ENCODE peak calls at places on chromosomes 6 and 20, in seven cellular contexts. One of them, this sample, is unnamed.
A peak's percentile ranks its signal among the peaks of the same experiment; 100 is the strongest.

GRCh38 chr20:46371656-46372055 is 34.8 kb downstream of the ELMO2 start:
- DNase-seq in astrocyte: no peak
- DNase-seq in mammary epithelial cell: no peak
- DNase-seq in heart right ventricle: no peak
- DNase-seq in lower lobe of right lung: no peak
- DNase-seq in BJ: no peak
- DNase-seq in mesendoderm: no peak
- DNase-seq in this sample: no peak

GRCh38 chr20:17036546-17036945 is 190.3 kb upstream of the PCSK2 start:
- DNase-seq in astrocyte: peak; percentile 38
- DNase-seq in mammary epithelial cell: no peak
- DNase-seq in heart right ventricle: no peak
- DNase-seq in lower lobe of right lung: no peak
- DNase-seq in BJ: peak; percentile 9
- DNase-seq in mesendoderm: no peak
- DNase-seq in this sample: no peak

GRCh38 chr6:77763124-77763523 is 110.3 kb downstream of the MEI4 start:
- DNase-seq in astrocyte: no peak
- DNase-seq in mammary epithelial cell: no peak
- DNase-seq in heart right ventricle: no peak
- DNase-seq in lower lobe of right lung: no peak
- DNase-seq in BJ: no peak
- DNase-seq in mesendoderm: no peak
- DNase-seq in this sample: no peak

GRCh38 chr20:1122388-1123315 is 4.2 kb downstream of the PSMF1 start:
- DNase-seq in astrocyte: peak; percentile 11
- DNase-seq in mammary epithelial cell: no peak
- DNase-seq in heart right ventricle: peak; percentile 50
- DNase-seq in lower lobe of right lung: peak; percentile 63
- DNase-seq in BJ: peak; percentile 14
- DNase-seq in mesendoderm: no peak
- DNase-seq in this sample: peak; percentile 71

GRCh38 chr20:46402236-46402886 is 4.1 kb downstream of the ELMO2 start:
- DNase-seq in astrocyte: peak; percentile 61
- DNase-seq in mammary epithelial cell: no peak
- DNase-seq in heart right ventricle: no peak
- DNase-seq in lower lobe of right lung: no peak
- DNase-seq in BJ: no peak
- DNase-seq in mesendoderm: no peak
- DNase-seq in this sample: peak; percentile 36

GRCh38 chr6:23222724-23223123 is 653.4 kb downstream of the HDGFL1 start:
- DNase-seq in astrocyte: no peak
- DNase-seq in mammary epithelial cell: no peak
- DNase-seq in heart right ventricle: no peak
- DNase-seq in lower lobe of right lung: no peak
- DNase-seq in BJ: no peak
- DNase-seq in mesendoderm: no peak
- DNase-seq in this sample: no peak

GRCh38 chr6:33112148-33112547 is 36.4 kb downstream of the HLA-DPB1 start:
- DNase-seq in astrocyte: peak; percentile 37
- DNase-seq in mammary epithelial cell: peak; percentile 36
- DNase-seq in heart right ventricle: peak; percentile 45
- DNase-seq in lower lobe of right lung: no peak
- DNase-seq in BJ: peak; percentile 9
- DNase-seq in mesendoderm: peak; percentile 26
- DNase-seq in this sample: peak; percentile 69

GRCh38 chr20:19897891-19898290 is 119.3 kb upstream of the NAA20 start:
- DNase-seq in astrocyte: no peak
- DNase-seq in mammary epithelial cell: no peak
- DNase-seq in heart right ventricle: no peak
- DNase-seq in lower lobe of right lung: no peak
- DNase-seq in BJ: no peak
- DNase-seq in mesendoderm: no peak
- DNase-seq in this sample: no peak

GRCh38 chr6:125307964-125308615 is 6.3 kb upstream of the HDDC2 start:
- DNase-seq in astrocyte: no peak
- DNase-seq in mammary epithelial cell: no peak
- DNase-seq in heart right ventricle: no peak
- DNase-seq in lower lobe of right lung: no peak
- DNase-seq in BJ: no peak
- DNase-seq in mesendoderm: no peak
- DNase-seq in this sample: no peak

GRCh38 chr6:15561447-15562199 is 101.2 kb downstream of the DTNBP1 start:
- DNase-seq in astrocyte: no peak
- DNase-seq in mammary epithelial cell: no peak
- DNase-seq in heart right ventricle: no peak
- DNase-seq in lower lobe of right lung: no peak
- DNase-seq in BJ: no peak
- DNase-seq in mesendoderm: no peak
- DNase-seq in this sample: no peak

GRCh38 chr6:125009578-125009977 is 47.3 kb downstream of the RNF217 start:
- DNase-seq in astrocyte: peak; percentile 55
- DNase-seq in mammary epithelial cell: no peak
- DNase-seq in heart right ventricle: no peak
- DNase-seq in lower lobe of right lung: no peak
- DNase-seq in BJ: no peak
- DNase-seq in mesendoderm: no peak
- DNase-seq in this sample: peak; percentile 70

GRCh38 chr6:113381957-113382356 is 475.2 kb upstream of the MARCKS start:
- DNase-seq in astrocyte: peak; percentile 79
- DNase-seq in mammary epithelial cell: no peak
- DNase-seq in heart right ventricle: peak; percentile 18
- DNase-seq in lower lobe of right lung: no peak
- DNase-seq in BJ: no peak
- DNase-seq in mesendoderm: no peak
- DNase-seq in this sample: peak; percentile 47

GRCh38 chr6:23316131-23316530 is 746.8 kb downstream of the HDGFL1 start:
- DNase-seq in astrocyte: no peak
- DNase-seq in mammary epithelial cell: no peak
- DNase-seq in heart right ventricle: no peak
- DNase-seq in lower lobe of right lung: no peak
- DNase-seq in BJ: no peak
- DNase-seq in mesendoderm: no peak
- DNase-seq in this sample: no peak

GRCh38 chr6:129667621-129668020 is 42.4 kb downstream of the ARHGAP18 start:
- DNase-seq in astrocyte: peak; percentile 54
- DNase-seq in mammary epithelial cell: peak; percentile 57
- DNase-seq in heart right ventricle: no peak
- DNase-seq in lower lobe of right lung: no peak
- DNase-seq in BJ: no peak
- DNase-seq in mesendoderm: no peak
- DNase-seq in this sample: peak; percentile 83

GRCh38 chr6:3915076-3915791 is 66.1 kb downstream of the FAM50B start:
- DNase-seq in astrocyte: no peak
- DNase-seq in mammary epithelial cell: no peak
- DNase-seq in heart right ventricle: no peak
- DNase-seq in lower lobe of right lung: no peak
- DNase-seq in BJ: no peak
- DNase-seq in mesendoderm: no peak
- DNase-seq in this sample: no peak

GRCh38 chr20:60340232-60340631 is 382.0 kb downstream of the CDH26 start:
- DNase-seq in astrocyte: no peak
- DNase-seq in mammary epithelial cell: no peak
- DNase-seq in heart right ventricle: no peak
- DNase-seq in lower lobe of right lung: no peak
- DNase-seq in BJ: no peak
- DNase-seq in mesendoderm: no peak
- DNase-seq in this sample: no peak

GRCh38 chr20:50320910-50321796 is 130.5 kb downstream of the CEBPB start:
- DNase-seq in astrocyte: peak; percentile 96
- DNase-seq in mammary epithelial cell: peak; percentile 99
- DNase-seq in heart right ventricle: peak; percentile 73
- DNase-seq in lower lobe of right lung: peak; percentile 93
- DNase-seq in BJ: peak; percentile 83
- DNase-seq in mesendoderm: peak; percentile 94
- DNase-seq in this sample: peak; percentile 94

GRCh38 chr6:39362487-39362865 is 40.0 kb upstream of the KCNK16 start:
- DNase-seq in astrocyte: no peak
- DNase-seq in mammary epithelial cell: no peak
- DNase-seq in heart right ventricle: no peak
- DNase-seq in lower lobe of right lung: no peak
- DNase-seq in BJ: no peak
- DNase-seq in mesendoderm: peak; percentile 85
- DNase-seq in this sample: no peak

GRCh38 chr20:56207656-56208055 is 40.9 kb upstream of the MC3R start:
- DNase-seq in astrocyte: no peak
- DNase-seq in mammary epithelial cell: no peak
- DNase-seq in heart right ventricle: no peak
- DNase-seq in lower lobe of right lung: no peak
- DNase-seq in BJ: no peak
- DNase-seq in mesendoderm: peak; percentile 13
- DNase-seq in this sample: no peak

GRCh38 chr6:81263531-81264168 is 488.8 kb downstream of the TENT5A start:
- DNase-seq in astrocyte: no peak
- DNase-seq in mammary epithelial cell: no peak
- DNase-seq in heart right ventricle: no peak
- DNase-seq in lower lobe of right lung: no peak
- DNase-seq in BJ: no peak
- DNase-seq in mesendoderm: no peak
- DNase-seq in this sample: no peak

GRCh38 chr6:23728707-23729106 is 397.3 kb upstream of the NRSN1 start:
- DNase-seq in astrocyte: no peak
- DNase-seq in mammary epithelial cell: no peak
- DNase-seq in heart right ventricle: no peak
- DNase-seq in lower lobe of right lung: no peak
- DNase-seq in BJ: no peak
- DNase-seq in mesendoderm: peak; percentile 68
- DNase-seq in this sample: peak; percentile 58

GRCh38 chr6:162181741-162182401 is 545.7 kb downstream of the PRKN start:
- DNase-seq in astrocyte: peak; percentile 52
- DNase-seq in mammary epithelial cell: no peak
- DNase-seq in heart right ventricle: no peak
- DNase-seq in lower lobe of right lung: no peak
- DNase-seq in BJ: no peak
- DNase-seq in mesendoderm: no peak
- DNase-seq in this sample: no peak

GRCh38 chr6:2876210-2877056 is 26.7 kb downstream of the SERPINB9 start:
- DNase-seq in astrocyte: peak; percentile 89
- DNase-seq in mammary epithelial cell: peak; percentile 90
- DNase-seq in heart right ventricle: peak; percentile 76
- DNase-seq in lower lobe of right lung: peak; percentile 79
- DNase-seq in BJ: peak; percentile 49
- DNase-seq in mesendoderm: peak; percentile 91
- DNase-seq in this sample: peak; percentile 86

GRCh38 chr20:46270977-46271744 is 37.1 kb downstream of the CDH22 start:
- DNase-seq in astrocyte: no peak
- DNase-seq in mammary epithelial cell: no peak
- DNase-seq in heart right ventricle: no peak
- DNase-seq in lower lobe of right lung: no peak
- DNase-seq in BJ: no peak
- DNase-seq in mesendoderm: no peak
- DNase-seq in this sample: no peak

GRCh38 chr6:90729057-90729456 is 142.2 kb upstream of the MAP3K7 start:
- DNase-seq in astrocyte: no peak
- DNase-seq in mammary epithelial cell: peak; percentile 14
- DNase-seq in heart right ventricle: no peak
- DNase-seq in lower lobe of right lung: no peak
- DNase-seq in BJ: no peak
- DNase-seq in mesendoderm: no peak
- DNase-seq in this sample: no peak

GRCh38 chr6:93177451-93177850 is 241.9 kb downstream of the EPHA7 start:
- DNase-seq in astrocyte: no peak
- DNase-seq in mammary epithelial cell: no peak
- DNase-seq in heart right ventricle: no peak
- DNase-seq in lower lobe of right lung: no peak
- DNase-seq in BJ: no peak
- DNase-seq in mesendoderm: no peak
- DNase-seq in this sample: no peak
- H3K4me3 ChIP-seq in astrocyte: no peak overlapping the region
- H3K4me3 ChIP-seq in mammary epithelial cell: no peak overlapping the region
- H3K4me3 ChIP-seq in heart right ventricle: no peak overlapping the region
- H3K4me3 ChIP-seq in lower lobe of right lung: no peak overlapping the region
- H3K4me3 ChIP-seq in BJ: no peak overlapping the region
- H3K4me3 ChIP-seq in mesendoderm: no peak overlapping the region
- H3K4me3 ChIP-seq in this sample: no peak overlapping the region

DNA sequence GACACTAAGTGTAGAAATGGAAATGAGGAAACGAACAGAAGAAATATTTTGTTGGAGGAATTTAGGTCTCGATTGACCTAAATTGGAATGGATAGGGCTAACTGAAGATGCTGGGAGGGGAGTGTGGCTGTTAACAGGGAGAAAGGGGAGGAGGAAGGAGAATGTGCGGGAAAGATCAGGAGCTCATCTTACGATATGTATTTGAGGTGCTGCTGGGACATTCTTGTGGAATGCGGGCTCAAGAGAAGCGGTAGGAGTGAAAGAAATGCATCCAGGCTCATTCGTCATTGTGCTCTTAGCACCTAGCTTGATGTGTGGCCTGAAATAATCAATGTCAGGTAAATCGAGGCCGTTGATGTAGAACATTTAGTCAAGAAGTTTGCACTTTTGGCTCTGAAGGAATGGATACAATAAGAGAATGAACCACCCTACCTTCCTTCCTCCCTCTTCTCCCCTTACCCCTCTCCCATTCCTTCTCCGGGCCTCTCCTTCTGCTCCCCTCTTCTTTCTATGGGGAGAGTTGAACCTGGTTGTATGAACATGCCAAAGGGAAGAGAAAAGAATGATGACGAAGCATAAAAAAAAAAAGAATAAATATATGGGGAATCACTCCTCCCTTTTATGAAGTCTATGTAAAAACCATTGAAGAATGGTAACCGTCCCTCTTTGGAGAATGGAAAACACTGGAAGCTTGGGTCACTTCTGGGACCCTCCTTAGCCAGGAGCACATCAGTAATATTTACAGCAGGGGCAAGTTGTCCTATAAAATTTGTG is 70.9 kb downstream of the SASH1 start:
- DNase-seq in astrocyte: no peak
- DNase-seq in mammary epithelial cell: no peak
- DNase-seq in heart right ventricle: no peak
- DNase-seq in lower lobe of right lung: no peak
- DNase-seq in BJ: no peak
- DNase-seq in mesendoderm: peak; percentile 21
- DNase-seq in this sample: no peak
- H3K4me3 ChIP-seq in astrocyte: no peak overlapping the region
- H3K4me3 ChIP-seq in mammary epithelial cell: no peak overlapping the region
- H3K4me3 ChIP-seq in heart right ventricle: no peak overlapping the region
- H3K4me3 ChIP-seq in lower lobe of right lung: no peak overlapping the region
- H3K4me3 ChIP-seq in BJ: no peak overlapping the region
- H3K4me3 ChIP-seq in mesendoderm: no peak overlapping the region
- H3K4me3 ChIP-seq in this sample: no peak overlapping the region

GRCh38 chr6:31776961-31777666 is at the start of gene VWA7:
- DNase-seq in astrocyte: peak; percentile 66
- DNase-seq in mammary epithelial cell: peak; percentile 91
- DNase-seq in heart right ventricle: peak; percentile 77
- DNase-seq in lower lobe of right lung: peak; percentile 83
- DNase-seq in BJ: no peak
- DNase-seq in mesendoderm: peak; percentile 60
- DNase-seq in this sample: peak; percentile 63
- H3K4me3 ChIP-seq in astrocyte: no peak within 1 kb of the TSS
- H3K4me3 ChIP-seq in mammary epithelial cell: peak within 1 kb of the TSS; percentile 3
- H3K4me3 ChIP-seq in heart right ventricle: peak within 1 kb of the TSS; percentile 13
- H3K4me3 ChIP-seq in lower lobe of right lung: peak within 1 kb of the TSS; percentile 33
- H3K4me3 ChIP-seq in BJ: no peak within 1 kb of the TSS
- H3K4me3 ChIP-seq in mesendoderm: no peak within 1 kb of the TSS
- H3K4me3 ChIP-seq in this sample: no peak within 1 kb of the TSS

GRCh38 chr6:159730277-159730676 is 3.0 kb downstream of the WTAP start:
- DNase-seq in astrocyte: no peak
- DNase-seq in mammary epithelial cell: no peak
- DNase-seq in heart right ventricle: no peak
- DNase-seq in lower lobe of right lung: no peak
- DNase-seq in BJ: no peak
- DNase-seq in mesendoderm: no peak
- DNase-seq in this sample: peak; percentile 31
- H3K4me3 ChIP-seq in astrocyte: no peak overlapping the region
- H3K4me3 ChIP-seq in mammary epithelial cell: no peak overlapping the region
- H3K4me3 ChIP-seq in heart right ventricle: peak overlapping the region; percentile 64
- H3K4me3 ChIP-seq in lower lobe of right lung: no peak overlapping the region
- H3K4me3 ChIP-seq in BJ: no peak overlapping the region
- H3K4me3 ChIP-seq in mesendoderm: no peak overlapping the region
- H3K4me3 ChIP-seq in this sample: peak overlapping the region; percentile 98

GRCh38 chr6:139539852-139540251 is 165.4 kb upstream of the CITED2 start:
- DNase-seq in astrocyte: peak; percentile 97
- DNase-seq in mammary epithelial cell: no peak
- DNase-seq in heart right ventricle: peak; percentile 28
- DNase-seq in lower lobe of right lung: peak; percentile 69
- DNase-seq in BJ: peak; percentile 86
- DNase-seq in mesendoderm: peak; percentile 84
- DNase-seq in this sample: peak; percentile 81
- H3K4me3 ChIP-seq in astrocyte: no peak overlapping the region
- H3K4me3 ChIP-seq in mammary epithelial cell: no peak overlapping the region
- H3K4me3 ChIP-seq in heart right ventricle: no peak overlapping the region
- H3K4me3 ChIP-seq in lower lobe of right lung: no peak overlapping the region
- H3K4me3 ChIP-seq in BJ: no peak overlapping the region
- H3K4me3 ChIP-seq in mesendoderm: no peak overlapping the region
- H3K4me3 ChIP-seq in this sample: peak overlapping the region; percentile 71

This sample was measured in adipocyte.